ENCODE peak calls at places on chromosome 9, in nine cellular contexts. V, Y, X, O, S, D, L, W and F are unnamed samples.
A peak's percentile ranks its signal among the peaks of the same experiment; 100 is the strongest.

GRCh38 chr9:38130724-38131123 is 61.7 kb upstream of the SHB start:
- DNase-seq in V (no peak), X (no peak), D (no peak), S (no peak), W (no peak), O (no peak), Y (no peak), L (no peak), F (peak; percentile 60)

GRCh38 chr9:114238471-114238870 is 83.1 kb downstream of the COL27A1 start:
- DNase-seq in O (no peak), L (no peak), V (no peak), W (no peak), D (no peak), X (no peak), S (no peak), Y (no peak), F (no peak)

GRCh38 chr9:99000480-99001395 is 57.0 kb downstream of the COL15A1 start:
- DNase-seq in S (peak; percentile 80), L (peak; percentile 66), V (peak; percentile 62), X (peak; percentile 59), O (peak; percentile 52), D (peak; percentile 71), W (peak; percentile 73), Y (peak; percentile 57), F (peak; percentile 71)

GRCh38 chr9:96565684-96566360 is 53.8 kb downstream of the CDC14B start:
- DNase-seq in O (no peak), S (no peak), V (no peak), W (peak; percentile 71), D (peak; percentile 19), X (no peak), L (peak; percentile 58), Y (no peak), F (no peak)

GRCh38 chr9:77832647-77833046 is 184.5 kb upstream of the GNA14 start:
- DNase-seq in O (no peak), X (no peak), D (no peak), V (no peak), L (no peak), Y (no peak), S (no peak), W (no peak), F (no peak)

GRCh38 chr9:129697956-129698757 is 32.7 kb downstream of the PRRX2 start:
- DNase-seq in O (no peak), V (no peak), W (peak; percentile 89), S (no peak), L (peak; percentile 78), D (no peak), Y (no peak), X (no peak), F (peak; percentile 24)

GRCh38 chr9:8863886-8864881 is 1064.6 kb upstream of the DMAC1 start:
- DNase-seq in D (no peak), W (no peak), V (no peak), O (no peak), Y (no peak), S (peak; percentile 20), L (no peak), X (no peak), F (no peak)

GRCh38 chr9:36797471-36798220 is 225.0 kb downstream of the MELK start:
- DNase-seq in Y (no peak), S (no peak), V (no peak), L (no peak), W (no peak), O (no peak), X (no peak), D (no peak), F (no peak)

GRCh38 chr9:21690561-21690960 is 111.9 kb upstream of the MTAP start:
- DNase-seq in X (no peak), W (no peak), D (peak; percentile 62), O (no peak), L (peak; percentile 28), Y (no peak), V (no peak), S (no peak), F (no peak)

GRCh38 chr9:71521132-71521531 is 247.2 kb downstream of the CEMIP2 start:
- DNase-seq in X (no peak), V (no peak), D (no peak), L (no peak), W (no peak), Y (no peak), S (no peak), O (no peak), F (no peak)

GRCh38 chr9:95981741-95982390 is 106.4 kb downstream of the ERCC6L2 start:
- DNase-seq in V (no peak), Y (no peak), W (no peak), O (no peak), S (no peak), L (no peak), X (no peak), D (no peak), F (peak; percentile 22)

GRCh38 chr9:14670718-14671117 is 22.5 kb downstream of the ZDHHC21 start:
- DNase-seq in V (no peak), W (peak; percentile 15), O (no peak), Y (no peak), S (no peak), D (peak; percentile 52), X (no peak), L (peak; percentile 9), F (no peak)

GRCh38 chr9:8751531-8751930 is 952.0 kb upstream of the DMAC1 start:
- DNase-seq in L (no peak), X (no peak), W (no peak), V (no peak), D (no peak), S (no peak), O (no peak), Y (no peak), F (no peak)

GRCh38 chr9:110330484-110331115 is 7.1 kb downstream of the TXNDC8 start:
- DNase-seq in O (no peak), V (no peak), W (peak; percentile 19), D (no peak), X (no peak), Y (no peak), L (peak; percentile 25), S (no peak), F (no peak)

GRCh38 chr9:37100317-37100716 is 20.1 kb upstream of the ZCCHC7 start:
- DNase-seq in X (peak; percentile 70), W (no peak), L (no peak), D (no peak), O (no peak), V (no peak), S (no peak), Y (no peak), F (peak; percentile 20)

GRCh38 chr9:77846957-77847574 is 184.5 kb downstream of the GNAQ start:
- DNase-seq in V (no peak), O (no peak), D (no peak), L (no peak), X (no peak), W (no peak), S (peak; percentile 55), Y (no peak), F (no peak)